ENCODE peak calls at places on chromosome 10, in seven cellular contexts. U, L, W, T, G, C and X are unnamed samples.

GRCh38 chr10:74863508-74863907 is 37.1 kb downstream of the KAT6B start:
- DNase-seq in W (no peak), G (no peak), T (no peak), L (no peak), C (no peak), U (no peak), X (no peak)

GRCh38 chr10:74921744-74922143 is 95.3 kb downstream of the KAT6B start:
- DNase-seq in C (no peak), L (no peak), T (no peak), W (no peak), U (no peak), G (no peak), X (no peak)

GRCh38 chr10:62113680-62114079 is 155.0 kb downstream of the RTKN2 start:
- DNase-seq in G (no peak), L (no peak), W (no peak), T (no peak), C (no peak), U (no peak), X (no peak)

GRCh38 chr10:132533571-132534260 is 3.9 kb upstream of the INPP5A start:
- DNase-seq in W (no peak), L (peak; percentile 26), G (no peak), C (no peak), U (peak; percentile 8), T (no peak), X (no peak)

GRCh38 chr10:72063703-72064391 is 24.5 kb downstream of the SPOCK2 start:
- DNase-seq in L (no peak), T (no peak), W (no peak), C (no peak), U (no peak), G (no peak), X (no peak)

GRCh38 chr10:13728898-13729535 is 142.3 kb downstream of the PRPF18 start:
- DNase-seq in W (no peak), G (no peak), U (no peak), C (no peak), L (peak; percentile 94), T (no peak), X (no peak)

GRCh38 chr10:23190872-23191763 is 994 bp upstream of the PTF1A start:
- DNase-seq in T (no peak), C (no peak), U (no peak), W (no peak), L (no peak), G (no peak), X (no peak)

GRCh38 chr10:8502611-8503010 is 448.1 kb downstream of the GATA3 start:
- DNase-seq in T (no peak), G (no peak), W (no peak), U (no peak), C (no peak), L (no peak), X (no peak)

GRCh38 chr10:29119374-29119773 is 169.5 kb upstream of the LYZL1 start:
- DNase-seq in G (no peak), C (no peak), L (peak; percentile 72), T (no peak), U (peak; percentile 91), W (peak; percentile 3), X (no peak)

GRCh38 chr10:112801004-112801403 is 149.0 kb upstream of the TCF7L2 start:
- DNase-seq in T (no peak), W (no peak), L (no peak), U (no peak), C (no peak), G (no peak), X (no peak)

GRCh38 chr10:8051109-8051781 is 3.2 kb upstream of the GATA3 start:
- DNase-seq in C (peak; percentile 58), W (no peak), L (no peak), T (no peak), U (no peak), G (no peak), X (no peak)

GRCh38 chr10:43160067-43160918 is 22.0 kb downstream of the CSGALNACT2 start:
- DNase-seq in U (no peak), C (peak; percentile 38), T (no peak), G (no peak), L (no peak), W (no peak), X (no peak)

GRCh38 chr10:72796042-72796441 is 97.5 kb upstream of the OIT3 start:
- DNase-seq in U (no peak), L (no peak), T (no peak), W (no peak), G (no peak), C (no peak), X (no peak)

GRCh38 chr10:53903756-53904155 is 897.3 kb downstream of the PCDH15 start:
- DNase-seq in U (no peak), C (no peak), T (no peak), G (no peak), W (no peak), L (no peak), X (no peak)

GRCh38 chr10:133421336-133422222 is 2.8 kb downstream of the SPRN start:
- DNase-seq in T (no peak), G (no peak), U (no peak), W (no peak), C (no peak), L (no peak), X (no peak)